ENCODE peak calls at places on chromosome 2, in nine cellular contexts. F, E, O, U, N, S, I, J and K are unnamed samples.
A peak's percentile ranks its signal among the peaks of the same experiment; 100 is the strongest.

GRCh38 chr2:165793161-165793778 is 777 bp downstream of the GALNT3 start:
- DNase-seq in F (no peak), E (peak; percentile 5), O (no peak), U (no peak), N (peak; percentile 48), S (peak; percentile 40), I (peak; percentile 62), J (no peak), K (peak; percentile 85)

GRCh38 chr2:10946394-10946793 is 34.7 kb downstream of the KCNF1 start:
- DNase-seq in F (no peak), E (no peak), O (no peak), U (no peak), N (no peak), S (no peak), I (no peak), J (no peak), K (no peak)

GRCh38 chr2:168105127-168105683 is 142.2 kb downstream of the STK39 start:
- DNase-seq in F (no peak), E (no peak), O (no peak), U (no peak), N (no peak), S (no peak), I (no peak), J (no peak), K (no peak)

GRCh38 chr2:223696719-223697118 is 94.6 kb upstream of the SCG2 start:
- DNase-seq in F (no peak), E (no peak), O (no peak), U (peak; percentile 81), N (peak; percentile 52), S (no peak), I (peak; percentile 18), J (peak; percentile 87), K (no peak)

GRCh38 chr2:173829727-173830126 is 135.4 kb downstream of the SP3 start:
- DNase-seq in F (no peak), E (no peak), O (no peak), U (no peak), N (no peak), S (no peak), I (no peak), J (no peak), K (no peak)

GRCh38 chr2:182509231-182509630 is 82.4 kb upstream of the PDE1A start:
- DNase-seq in F (no peak), E (no peak), O (no peak), U (no peak), N (no peak), S (no peak), I (no peak), J (no peak), K (no peak)

GRCh38 chr2:203867561-203868200 is at the start of gene CTLA4:
- DNase-seq in F (no peak), E (no peak), O (no peak), U (no peak), N (no peak), S (no peak), I (no peak), J (no peak), K (peak; percentile 15)

GRCh38 chr2:159144776-159145614 is 141.5 kb downstream of the WDSUB1 start:
- DNase-seq in F (no peak), E (no peak), O (no peak), U (no peak), N (no peak), S (no peak), I (no peak), J (no peak), K (no peak)

GRCh38 chr2:13681936-13682335 is 950.6 kb upstream of the LRATD1 start:
- DNase-seq in F (no peak), E (no peak), O (no peak), U (no peak), N (peak; percentile 36), S (no peak), I (no peak), J (no peak), K (no peak)

GRCh38 chr2:73640537-73640936 is 1.7 kb downstream of the NAT8 start:
- DNase-seq in F (no peak), E (no peak), O (no peak), U (no peak), N (no peak), S (no peak), I (no peak), J (no peak), K (peak; percentile 43)

GRCh38 chr2:168583064-168583709 is 127.1 kb downstream of the CERS6 start:
- DNase-seq in F (no peak), E (no peak), O (no peak), U (no peak), N (peak; percentile 59), S (no peak), I (peak; percentile 26), J (peak; percentile 57), K (no peak)